ENCODE peak calls at places on chromosomes 11 and 22, in seven cellular contexts. X is Karpas-422; F is psoas muscle; H is CD8-positive, alpha-beta memory T cell; N is fibroblast of lung; J is mucosa of descending colon; A is BJ. O is an unnamed sample. For H3K36me3, the result is how much of the 10 kb centered on the place peaks cover.

GRCh38 chr22:46835288-46835687 is 72.8 kb downstream of the TBC1D22A start:
- DNase-seq in X (no peak), F (no peak), H (no peak), N (no peak), J (no peak), A (no peak), O (no peak)

GRCh38 chr11:82906931-82907330 is 5.4 kb downstream of the DDIAS start:
- DNase-seq in X (no peak), F (no peak), H (no peak), N (no peak), J (no peak), A (no peak), O (no peak)

GRCh38 chr11:57649826-57650738 is at the start of gene YPEL4:
- DNase-seq in X (no peak), F (peak), H (peak), N (peak), J (no peak), A (no peak), O (peak)

GRCh38 chr11:1728281-1728680 is 22.1 kb downstream of the IFITM10 start:
- DNase-seq in X (no peak), F (no peak), H (no peak), N (no peak), J (no peak), A (no peak), O (no peak)

GRCh38 chr11:131418214-131418613 is 47.8 kb downstream of the NTM start:
- DNase-seq in X (peak), F (no peak), H (no peak), N (no peak), J (no peak), A (no peak), O (no peak)

GRCh38 chr22:37032535-37033460 is 13.3 kb downstream of the MPST start:
- DNase-seq in X (no peak), F (peak), H (no peak), N (peak), J (peak), A (no peak), O (peak)

GRCh38 chr11:2120359-2121100 is 18.7 kb downstream of the IGF2 start:
- DNase-seq in X (no peak), F (peak), H (no peak), N (no peak), J (peak), A (no peak), O (no peak)

GRCh38 chr22:25223269-25223850 is 3.9 kb downstream of the CRYBB2 start:
- DNase-seq in X (no peak), F (no peak), H (no peak), N (no peak), J (no peak), A (no peak), O (no peak)

GRCh38 chr11:127649958-127650357 is 649.4 kb upstream of the KIRREL3 start:
- DNase-seq in X (no peak), F (no peak), H (no peak), N (no peak), J (no peak), A (no peak), O (no peak)

GRCh38 chr11:69002101-69002742 is 10.8 kb downstream of the MRGPRF start:
- DNase-seq in X (no peak), F (no peak), H (no peak), N (peak), J (peak), A (no peak), O (no peak)

GRCh38 chr11:37504925-37505324 is 906.9 kb upstream of the RAG2 start:
- DNase-seq in X (no peak), F (no peak), H (no peak), N (peak), J (no peak), A (peak), O (no peak)

GRCh38 chr11:77039491-77040400 is 5.5 kb downstream of the B3GNT6 start:
- DNase-seq in X (no peak), F (no peak), H (no peak), N (peak), J (peak), A (no peak), O (no peak)

GRCh38 chr22:43114958-43115357 is 4.4 kb downstream of the BIK start:
- DNase-seq in X (no peak), F (no peak), H (no peak), N (no peak), J (peak), A (no peak), O (no peak)

GRCh38 chr22:25551396-25551795 is 13.1 kb upstream of the GRK3 start:
- DNase-seq in X (no peak), F (no peak), H (no peak), N (no peak), J (no peak), A (no peak), O (no peak)

GRCh38 chr22:35393116-35394010 is 6.6 kb upstream of the MCM5 start:
- DNase-seq in X (no peak), F (no peak), H (no peak), N (no peak), J (no peak), A (no peak), O (peak)

GRCh38 chr22:21651521-21652009 is 9.5 kb downstream of the SDF2L1 start:
- DNase-seq in X (peak), F (no peak), H (peak), N (no peak), J (no peak), A (no peak), O (no peak)

GRCh38 chr22:36764641-36765040 is 11.3 kb downstream of the IFT27 start:
- DNase-seq in X (no peak), F (no peak), H (no peak), N (no peak), J (no peak), A (no peak), O (no peak)

GRCh38 chr11:72393303-72393702 is 41.0 kb downstream of the CLPB start:
- DNase-seq in X (no peak), F (no peak), H (no peak), N (no peak), J (no peak), A (no peak), O (no peak)

GRCh38 chr11:62505112-62505783 is 41.4 kb downstream of the AHNAK start:
- DNase-seq in X (peak), F (peak), H (no peak), N (no peak), J (peak), A (no peak), O (no peak)

GRCh38 chr11:126459691-126460404 is 104.4 kb downstream of the ST3GAL4 start:
- DNase-seq in X (no peak), F (no peak), H (no peak), N (peak), J (no peak), A (peak), O (no peak)

GRCh38 chr22:30396871-30397655 is at the start of gene SEC14L2:
- DNase-seq in X (peak), F (peak), H (peak), N (peak), J (peak), A (no peak), O (peak)

GRCh38 chr22:30393322-30393680 is 3.5 kb upstream of the SEC14L2 start:
- DNase-seq in X (no peak), F (no peak), H (no peak), N (no peak), J (no peak), A (no peak), O (no peak)

GRCh38 chr22:30390974-30391691 is 3.9 kb upstream of the RNF215 start:
- DNase-seq in X (peak), F (peak), H (peak), N (peak), J (peak), A (peak), O (peak)

GRCh38 chr22:30392661-30393321 is 4.0 kb upstream of the SEC14L2 start:
- DNase-seq in X (peak), F (no peak), H (no peak), N (no peak), J (no peak), A (no peak), O (peak)

GRCh38 chr22:30393885-30394284 is 2.9 kb upstream of the SEC14L2 start:
- DNase-seq in X (no peak), F (no peak), H (no peak), N (no peak), J (no peak), A (no peak), O (no peak)
- H3K36me3 ChIP-seq in X (under half), F (under half), H (under half), N (under half), J (under half), A (under half), O (under half)

GRCh38 chr11:10796191-10796590 is 12.5 kb downstream of the EIF4G2 start:
- DNase-seq in X (no peak), F (no peak), H (no peak), N (no peak), J (no peak), A (no peak), O (no peak)

GRCh38 chr11:10797561-10797960 is 11.2 kb downstream of the EIF4G2 start:
- DNase-seq in X (no peak), F (no peak), H (no peak), N (no peak), J (no peak), A (no peak), O (no peak)

GRCh38 chr11:10793470-10794255 is 15.1 kb downstream of the EIF4G2 start:
- DNase-seq in X (no peak), F (no peak), H (no peak), N (no peak), J (no peak), A (no peak), O (no peak)

GRCh38 chr11:10800292-10800691 is 8.4 kb downstream of the EIF4G2 start:
- DNase-seq in X (no peak), F (no peak), H (no peak), N (no peak), J (no peak), A (no peak), O (no peak)

DNA sequence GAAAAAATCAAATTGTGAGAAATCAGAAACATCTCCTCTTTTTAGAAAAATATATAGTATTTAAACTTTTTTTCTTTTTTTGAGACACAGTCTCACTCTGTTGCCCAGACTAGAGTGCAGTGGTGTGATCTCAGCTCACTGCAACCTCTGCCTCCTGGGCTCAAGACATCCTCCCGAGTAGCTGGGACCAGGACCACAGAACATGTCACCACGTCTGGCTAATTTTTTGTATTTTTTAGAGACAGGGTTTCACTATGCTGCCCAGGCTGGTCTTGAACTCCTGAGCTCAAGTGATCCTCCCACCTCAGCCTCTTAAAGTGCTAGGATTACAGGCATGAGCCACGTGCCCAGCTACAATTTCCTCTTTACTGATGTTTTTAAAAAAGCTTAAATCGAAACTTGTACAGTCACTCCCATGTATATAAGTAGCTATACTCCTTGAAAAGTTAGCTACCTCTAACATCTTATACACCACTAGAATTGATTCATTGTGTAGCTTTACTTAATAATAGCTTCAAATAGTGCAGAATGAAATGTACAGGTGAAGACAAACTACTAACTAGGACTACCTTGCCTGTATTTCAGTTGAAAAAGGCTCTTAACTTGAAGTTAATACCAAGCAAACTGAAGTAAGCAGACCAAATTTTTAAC is 10.3 kb downstream of the EIF4G2 start:
- DNase-seq in X (no peak), F (no peak), H (no peak), N (no peak), J (no peak), A (no peak), O (no peak)
- H3K36me3 ChIP-seq in X (half or more), F (half or more), H (half or more), N (under half), J (under half), A (under half), O (half or more)

GRCh38 chr22:30870451-30871345 is 97.9 kb downstream of the MORC2 start:
- DNase-seq in X (no peak), F (peak), H (no peak), N (no peak), J (no peak), A (no peak), O (peak)
- H3K36me3 ChIP-seq in X (under half), F (under half), H (under half), N (under half), J (under half), A (under half), O (under half)

DNA sequence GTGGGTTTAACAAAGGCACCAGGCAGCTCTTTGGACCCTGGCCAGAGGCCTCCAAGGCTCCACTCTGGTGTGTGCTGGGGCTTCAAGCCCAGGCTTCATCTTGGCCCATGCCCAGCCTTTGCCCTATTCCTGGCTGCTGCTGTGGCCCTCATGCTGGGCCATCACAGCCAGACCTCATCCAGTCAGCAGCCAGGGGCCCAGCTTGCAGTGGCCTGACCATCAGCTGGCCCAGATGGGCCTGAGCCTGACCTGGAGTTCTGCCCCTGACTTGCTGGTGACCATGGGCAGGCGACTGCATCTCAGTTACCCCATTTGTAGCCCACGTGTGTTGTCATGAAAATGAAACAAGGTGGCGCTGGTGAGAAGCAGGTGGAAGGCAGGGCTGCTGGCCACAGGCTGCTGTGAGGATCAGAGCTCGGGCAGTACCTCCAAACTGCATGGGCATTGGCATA is 76.1 kb downstream of the MED15 start:
- DNase-seq in X (peak), F (no peak), H (no peak), N (no peak), J (no peak), A (no peak), O (no peak)
- H3K36me3 ChIP-seq in X (under half), F (half or more), H (half or more), N (under half), J (under half), A (half or more), O (half or more)

GRCh38 chr11:89421718-89422117 is 69.5 kb downstream of the NOX4 start:
- DNase-seq in X (no peak), F (no peak), H (no peak), N (no peak), J (no peak), A (no peak), O (no peak)
- H3K36me3 ChIP-seq in X (under half), F (under half), H (under half), N (under half), J (under half), A (under half), O (under half)

GRCh38 chr11:75342966-75343870 is 8.2 kb downstream of the ARRB1 start:
- DNase-seq in X (no peak), F (no peak), H (no peak), N (peak), J (peak), A (no peak), O (peak)
- H3K36me3 ChIP-seq in X (under half), F (under half), H (under half), N (under half), J (under half), A (under half), O (under half)

DNA sequence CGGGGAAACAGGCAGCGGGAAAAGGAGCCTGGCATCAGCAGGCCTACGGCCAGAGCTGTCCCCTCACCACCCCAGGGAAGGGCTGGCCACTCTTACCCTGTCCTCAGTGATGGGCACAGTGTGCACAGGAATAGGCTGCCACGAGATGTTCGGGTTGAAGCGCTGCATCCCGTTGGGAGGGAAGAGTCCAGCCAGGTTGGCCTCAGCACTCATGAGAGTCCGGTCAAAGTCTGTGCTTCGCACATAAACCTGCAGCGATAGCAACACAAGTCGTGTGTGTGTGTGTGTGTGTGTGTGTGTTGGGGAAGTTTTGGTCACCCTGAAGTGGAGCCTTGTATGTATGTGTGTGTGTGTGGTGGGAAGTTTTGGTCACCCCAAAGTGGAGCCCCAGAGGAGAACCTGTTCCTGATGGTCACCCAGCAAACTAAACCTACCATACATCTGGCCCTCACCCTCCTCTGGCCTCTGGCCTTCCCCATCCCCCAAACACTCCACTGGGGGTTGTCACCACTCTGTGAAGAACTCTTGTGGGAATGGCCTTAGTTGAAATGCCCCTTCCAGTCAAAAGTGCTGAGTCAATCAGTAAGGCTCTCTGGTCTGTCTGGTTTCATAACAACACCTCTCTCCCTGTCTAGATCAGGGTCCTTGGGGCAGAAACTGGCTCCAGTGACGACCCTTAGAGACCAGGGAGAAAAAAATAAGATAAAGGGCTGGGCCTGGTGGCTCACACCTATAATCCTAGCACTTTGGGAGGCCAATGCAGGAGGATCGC is 2.8 kb downstream of the ACP2 start:
- DNase-seq in X (no peak), F (no peak), H (no peak), N (no peak), J (no peak), A (no peak), O (peak)
- H3K36me3 ChIP-seq in X (under half), F (half or more), H (under half), N (under half), J (under half), A (under half), O (under half)

DNA sequence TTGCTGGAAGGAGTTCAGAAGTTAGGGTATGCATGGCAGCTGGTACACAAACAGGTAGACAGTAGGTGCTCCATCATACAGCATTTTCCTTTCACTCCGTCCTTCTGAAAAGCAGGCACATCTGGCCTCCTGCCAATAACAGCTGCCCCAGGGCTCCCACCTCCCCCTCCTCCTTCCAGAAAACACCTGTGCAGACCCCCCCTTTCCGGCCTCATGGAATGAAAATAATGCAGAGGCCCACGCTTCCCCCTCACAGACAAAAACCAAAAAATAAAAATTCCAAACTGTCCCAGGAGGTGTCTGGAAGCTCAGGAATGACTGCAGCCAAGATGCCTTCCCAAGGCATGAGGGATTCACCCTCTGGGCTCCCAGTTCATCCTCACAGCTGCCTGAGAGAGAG is 185.5 kb downstream of the MN1 start:
- DNase-seq in X (no peak), F (no peak), H (no peak), N (no peak), J (no peak), A (no peak), O (no peak)
- H3K36me3 ChIP-seq in X (under half), F (under half), H (under half), N (under half), J (under half), A (under half), O (under half)